ENCODE peak calls at places on chromosomes 7 and 10, in four cellular contexts. I, L, Z and W are unnamed samples.

GRCh38 chr7:107660381-107661080 is at the start of gene SLC26A4:
- DNase-seq in I (no peak), L (no peak), Z (no peak), W (peak)

GRCh38 chr10:133358162-133358919 is 522 bp upstream of the FUOM start:
- DNase-seq in I (no peak), L (peak), Z (no peak), W (no peak)

GRCh38 chr7:149688836-149689590 is 84.4 kb downstream of the ZNF467 start:
- DNase-seq in I (no peak), L (no peak), Z (no peak), W (no peak)

GRCh38 chr10:121154846-121155245 is 303.7 kb downstream of the WDR11 start:
- DNase-seq in I (peak), L (no peak), Z (no peak), W (no peak)

GRCh38 chr7:158277219-158278141 is 310.1 kb downstream of the PTPRN2 start:
- DNase-seq in I (no peak), L (no peak), Z (no peak), W (no peak)

GRCh38 chr7:158834799-158835784 is 5.8 kb upstream of the ESYT2 start:
- DNase-seq in I (no peak), L (no peak), Z (no peak), W (no peak)

GRCh38 chr10:33302188-33302829 is 32.2 kb downstream of the NRP1 start:
- DNase-seq in I (no peak), L (no peak), Z (no peak), W (no peak)

GRCh38 chr7:74179935-74180604 is 5.9 kb downstream of the EIF4H start:
- DNase-seq in I (no peak), L (no peak), Z (no peak), W (no peak)

GRCh38 chr10:3948843-3949242 is 163.8 kb upstream of the KLF6 start:
- DNase-seq in I (no peak), L (no peak), Z (peak), W (peak)

GRCh38 chr7:23062452-23062851 is 43.1 kb upstream of the KLHL7 start:
- DNase-seq in I (no peak), L (no peak), Z (no peak), W (no peak)

GRCh38 chr10:8047452-8048280 is 6.8 kb upstream of the GATA3 start:
- DNase-seq in I (no peak), L (no peak), Z (no peak), W (no peak)

GRCh38 chr7:11469028-11469718 is 362.8 kb downstream of the THSD7A start:
- DNase-seq in I (no peak), L (no peak), Z (no peak), W (no peak)

GRCh38 chr10:90347239-90347638 is 510.6 kb downstream of the HTR7 start:
- DNase-seq in I (no peak), L (no peak), Z (no peak), W (no peak)

GRCh38 chr10:93461807-93462178 is 20.3 kb downstream of the MYOF start:
- DNase-seq in I (no peak), L (peak), Z (no peak), W (no peak)

GRCh38 chr10:60801538-60801937 is 23.3 kb downstream of the CDK1 start:
- DNase-seq in I (no peak), L (no peak), Z (no peak), W (no peak)

GRCh38 chr10:102326031-102326430 is 69.5 kb upstream of the NFKB2 start:
- DNase-seq in I (no peak), L (no peak), Z (no peak), W (no peak)

GRCh38 chr10:48523212-48523819 is 81.6 kb downstream of the ARHGAP22 start:
- DNase-seq in I (peak), L (peak), Z (no peak), W (no peak)